ENCODE peak calls at places on chromosomes 2 and 18, in seven cellular contexts. I is naive thymus-derived CD4-positive, alpha-beta T cell; L is mesothelial cell of epicardium; W is prostate gland; R is EH; T is G401; Y is naive B cell. A is an unnamed sample.

GRCh38 chr2:121955313-121956211 is 200.1 kb downstream of the TSN start:
- DNase-seq in I (no peak), L (no peak), W (no peak), R (no peak), T (no peak), Y (no peak), A (no peak)

GRCh38 chr2:190596998-190597397 is 51.9 kb upstream of the NAB1 start:
- DNase-seq in I (no peak), L (no peak), W (no peak), R (no peak), T (no peak), Y (no peak), A (no peak)

GRCh38 chr2:180291060-180291459 is 284.0 kb upstream of the CWC22 start:
- DNase-seq in I (no peak), L (no peak), W (no peak), R (peak), T (no peak), Y (no peak), A (no peak)

GRCh38 chr2:240624011-240624949 is 1.0 kb upstream of the GPR35 start:
- DNase-seq in I (no peak), L (no peak), W (no peak), R (no peak), T (no peak), Y (no peak), A (no peak)

GRCh38 chr2:201432038-201432437 is 19.2 kb downstream of the TRAK2 start:
- DNase-seq in I (peak), L (no peak), W (no peak), R (peak), T (no peak), Y (no peak), A (no peak)

GRCh38 chr2:179332903-179333302 is 68.3 kb upstream of the SESTD1 start:
- DNase-seq in I (no peak), L (no peak), W (no peak), R (peak), T (no peak), Y (no peak), A (no peak)

GRCh38 chr2:160419776-160420521 is 73.7 kb downstream of the RBMS1 start:
- DNase-seq in I (no peak), L (no peak), W (no peak), R (peak), T (no peak), Y (no peak), A (no peak)

GRCh38 chr2:106572541-106573148 is 85.5 kb downstream of the CD8B2 start:
- DNase-seq in I (no peak), L (no peak), W (no peak), R (peak), T (peak), Y (no peak), A (peak)

GRCh38 chr2:148603562-148603920 is 41.0 kb upstream of the EPC2 start:
- DNase-seq in I (no peak), L (no peak), W (no peak), R (no peak), T (no peak), Y (no peak), A (no peak)

GRCh38 chr2:126909366-126909765 is 10.7 kb downstream of the TEX51 start:
- DNase-seq in I (no peak), L (peak), W (no peak), R (no peak), T (no peak), Y (no peak), A (no peak)

GRCh38 chr2:234218261-234219180 is 168.0 kb downstream of the SPP2 start:
- DNase-seq in I (no peak), L (no peak), W (no peak), R (peak), T (no peak), Y (no peak), A (no peak)

GRCh38 chr2:96500385-96501066 is 4.6 kb downstream of the NEURL3 start:
- DNase-seq in I (no peak), L (no peak), W (no peak), R (no peak), T (no peak), Y (no peak), A (no peak)

GRCh38 chr2:184743096-184743495 is 144.8 kb downstream of the ZNF804A start:
- DNase-seq in I (no peak), L (no peak), W (no peak), R (no peak), T (no peak), Y (no peak), A (no peak)

GRCh38 chr18:10127721-10128120 is 213.9 kb downstream of the VAPA start:
- DNase-seq in I (no peak), L (no peak), W (no peak), R (no peak), T (no peak), Y (no peak), A (no peak)

GRCh38 chr2:121803503-121803902 is 48.1 kb downstream of the TSN start:
- DNase-seq in I (no peak), L (no peak), W (no peak), R (no peak), T (no peak), Y (no peak), A (no peak)

GRCh38 chr2:118750959-118751565 is 96.4 kb downstream of the EN1 start:
- DNase-seq in I (no peak), L (no peak), W (no peak), R (no peak), T (no peak), Y (no peak), A (no peak)